ENCODE peak calls at places on chromosomes 1 and 21, in nine cellular contexts. T is psoas muscle, H is Caco-2, A is OCI-LY7, R is neural progenitor cell, O is Panc1, U is cardiac fibroblast, M is fibroblast of lung, Y is hepatocyte. J is an unnamed sample.

GRCh38 chr1:232648316-232648715 is 18.4 kb upstream of the SIPA1L2 start:
- DNase-seq in Y (peak), R (no peak), M (no peak), U (no peak), H (no peak), T (no peak), A (no peak), O (no peak), J (no peak)

GRCh38 chr1:234866007-234866866 is 256.3 kb upstream of the IRF2BP2 start:
- DNase-seq in O (no peak), Y (peak), R (no peak), H (peak), M (peak), T (peak), U (peak), A (no peak), J (no peak)

GRCh38 chr1:57897581-57897980 is 473.7 kb upstream of the DAB1 start:
- DNase-seq in R (no peak), Y (no peak), T (no peak), M (no peak), H (no peak), O (no peak), A (no peak), U (no peak), J (no peak)

GRCh38 chr1:24932725-24933294 is 2.7 kb upstream of the RUNX3 start:
- DNase-seq in U (no peak), M (no peak), A (no peak), O (no peak), T (peak), Y (no peak), R (no peak), H (no peak), J (no peak)

GRCh38 chr1:200732438-200732837 is 6.3 kb upstream of the CAMSAP2 start:
- DNase-seq in U (no peak), R (no peak), M (no peak), H (no peak), A (no peak), Y (no peak), O (no peak), T (no peak), J (no peak)

GRCh38 chr1:157948547-157949152 is 44.8 kb upstream of the KIRREL1 start:
- DNase-seq in A (peak), R (peak), M (peak), U (peak), O (no peak), Y (peak), H (peak), T (no peak), J (no peak)

GRCh38 chr1:57447551-57447950 is 23.7 kb upstream of the DAB1 start:
- DNase-seq in R (no peak), M (no peak), T (no peak), Y (no peak), U (no peak), H (no peak), A (no peak), O (no peak), J (no peak)

GRCh38 chr1:99979071-99979470 is 9.3 kb downstream of the SLC35A3 start:
- DNase-seq in H (no peak), A (no peak), Y (no peak), R (no peak), T (no peak), M (no peak), U (no peak), O (no peak), J (no peak)

GRCh38 chr1:21952806-21953514 is 15.8 kb upstream of the HSPG2 start:
- DNase-seq in H (no peak), Y (no peak), T (peak), A (no peak), R (peak), O (no peak), U (no peak), M (no peak), J (no peak)

GRCh38 chr1:8431028-8431427 is 113.1 kb downstream of the SLC45A1 start:
- DNase-seq in O (no peak), Y (no peak), M (no peak), U (no peak), R (no peak), A (peak), H (no peak), T (no peak), J (no peak)
- H3K4me3 ChIP-seq in O (no peak), Y (no peak), M (no peak), U (no peak), R (no peak), A (peak), H (no peak), T (no peak), J (no peak)

GRCh38 chr21:36615274-36615964 is 83.5 kb upstream of the SIM2 start:
- DNase-seq in M (no peak), Y (no peak), U (no peak), O (no peak), R (peak), A (peak), H (no peak), T (no peak), J (no peak)
- TF ChIP-seq CTCF in M (no peak), Y (no peak), U (peak), O (peak), R (peak), A (peak), H (peak), T (no peak), J (no peak)

GRCh38 chr1:241638091-241638682 is 2.0 kb downstream of the CHML start:
- DNase-seq in R (no peak), M (no peak), T (no peak), A (no peak), Y (no peak), U (no peak), H (no peak), O (no peak), J (no peak)

GRCh38 chr1:241637604-241638003 is 2.6 kb downstream of the CHML start:
- DNase-seq in T (no peak), Y (no peak), O (no peak), H (no peak), R (peak), A (no peak), M (peak), U (no peak), J (no peak)

GRCh38 chr1:241635556-241636179 is 4.5 kb downstream of the CHML start:
- DNase-seq in U (no peak), R (no peak), H (no peak), O (no peak), Y (no peak), T (no peak), M (no peak), A (peak), J (no peak)

GRCh38 chr1:241636291-241636690 is 3.9 kb downstream of the CHML start:
- DNase-seq in Y (no peak), U (no peak), H (no peak), R (no peak), A (no peak), M (peak), T (no peak), O (no peak), J (no peak)

GRCh38 chr1:241637046-241637590 is 3.1 kb downstream of the CHML start:
- DNase-seq in O (no peak), R (no peak), Y (no peak), A (no peak), U (peak), H (no peak), M (no peak), T (no peak), J (no peak)
- H3K4me3 ChIP-seq in O (peak), R (peak), Y (no peak), A (no peak), U (no peak), H (no peak), M (peak), T (no peak), J (no peak)

DNA sequence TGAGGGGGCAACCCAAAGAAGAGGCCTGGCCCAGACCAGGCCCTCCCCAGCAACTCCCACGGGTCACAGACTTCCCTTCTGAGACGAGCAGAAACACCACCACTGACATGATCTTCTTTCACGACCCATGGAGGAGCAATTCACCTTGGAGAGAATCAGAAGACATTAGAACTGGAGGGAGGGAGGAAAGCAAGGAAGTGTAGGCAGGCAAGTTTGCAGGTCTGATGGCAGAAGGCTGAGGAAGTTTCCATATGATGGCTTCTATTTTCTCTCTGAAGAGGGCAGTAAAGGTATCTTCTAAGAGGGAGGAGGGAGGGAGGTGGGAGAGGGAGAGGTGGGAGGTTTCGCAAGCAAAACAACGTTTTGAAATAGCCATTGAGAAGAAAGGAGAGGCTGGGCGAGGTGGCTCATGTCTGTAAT is 1.4 kb upstream of the UBXN10 start:
- DNase-seq in Y (peak), H (no peak), M (no peak), A (no peak), U (no peak), T (no peak), R (no peak), O (no peak), J (no peak)
- TF ChIP-seq CTCF in Y (no peak), H (no peak), M (no peak), A (peak), U (no peak), T (no peak), R (no peak), O (no peak), J (no peak)

DNA sequence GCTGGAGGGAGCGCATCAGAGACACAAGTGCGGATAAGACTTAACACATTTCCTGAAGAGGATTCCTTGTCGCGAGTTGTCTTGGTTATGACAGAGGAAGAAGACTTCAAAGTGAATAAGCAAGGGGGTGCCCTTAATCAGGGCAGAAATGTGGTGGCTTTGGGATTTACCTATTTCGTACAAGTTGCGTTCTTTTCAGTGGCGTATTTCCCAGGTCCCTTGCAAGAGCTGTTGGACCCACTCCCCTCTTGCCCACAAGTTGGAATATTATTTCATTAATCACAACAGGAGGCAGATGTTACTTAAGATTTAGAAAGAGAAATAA is 121.8 kb downstream of the ESRRG start:
- DNase-seq in R (no peak), A (no peak), H (no peak), T (no peak), U (no peak), O (no peak), Y (no peak), M (no peak), J (no peak)
- H3K4me3 ChIP-seq in R (peak), A (no peak), H (peak), T (peak), U (peak), O (peak), Y (peak), M (peak), J (peak)

DNA sequence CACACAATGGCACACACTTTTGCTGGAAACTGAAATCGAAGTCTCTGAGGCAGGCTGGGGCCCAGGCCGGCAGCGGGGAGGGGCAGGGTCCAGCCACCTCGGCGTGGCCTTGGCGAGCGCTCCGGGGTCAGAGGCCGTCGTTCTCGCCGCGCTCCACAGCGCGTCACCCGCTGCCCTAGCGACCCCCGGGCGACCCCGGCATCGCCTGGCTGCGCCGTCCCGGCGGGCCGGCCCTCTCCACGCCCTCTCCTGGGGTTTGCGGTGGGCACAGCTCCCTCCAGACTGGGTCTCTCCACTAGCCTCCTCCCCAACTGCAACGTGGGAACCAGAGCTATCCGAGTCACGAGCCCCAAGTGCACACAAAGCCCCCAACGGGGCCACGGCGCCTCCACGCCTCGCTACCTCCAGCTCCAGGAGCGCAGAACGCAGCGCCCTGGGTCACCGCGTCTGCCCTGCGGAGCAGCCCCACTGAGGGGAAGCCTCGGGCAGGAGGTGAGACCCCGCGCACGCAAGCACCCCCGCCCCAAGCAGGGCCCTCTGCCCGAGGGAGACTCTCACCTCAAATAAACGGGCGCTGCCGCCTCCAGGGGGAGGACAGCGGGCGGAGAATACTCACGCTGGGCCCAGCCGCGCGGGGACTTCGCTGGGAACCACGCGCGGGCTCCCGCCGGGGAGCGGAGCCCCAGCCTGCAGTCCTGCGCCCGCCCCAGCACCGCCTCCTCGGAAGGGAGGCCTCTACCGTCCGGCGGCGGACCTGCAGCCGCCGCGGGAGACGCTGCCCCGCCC is 134.0 kb upstream of the BARHL2 start:
- DNase-seq in H (peak), O (no peak), U (peak), R (peak), M (peak), Y (peak), A (peak), T (peak), J (peak)
- TF ChIP-seq CTCF in H (peak), O (peak), U (peak), R (peak), M (peak), Y (peak), A (peak), T (peak), J (peak)